ENCODE peak calls at places on chromosome 7, in six cellular contexts. W, E, Q, K, Y and B are unnamed samples.

GRCh38 chr7:121503039-121503438 is 106.9 kb upstream of the FAM3C start:
- DNase-seq in K (no peak), E (no peak), Q (no peak), W (no peak), Y (no peak), B (no peak)

GRCh38 chr7:132932321-132933075 is 149.4 kb downstream of the CHCHD3 start:
- DNase-seq in Q (no peak), E (no peak), K (no peak), W (no peak), Y (no peak), B (no peak)

GRCh38 chr7:46162582-46162981 is 241.5 kb upstream of the IGFBP3 start:
- DNase-seq in E (no peak), Y (no peak), W (no peak), Q (no peak), K (no peak), B (no peak)

GRCh38 chr7:102153586-102153948 is 133.1 kb upstream of the SH2B2 start:
- DNase-seq in Q (no peak), Y (no peak), K (no peak), E (no peak), W (no peak), B (no peak)

GRCh38 chr7:91946549-91946948 is 5.9 kb downstream of the AKAP9 start:
- DNase-seq in W (no peak), K (no peak), Y (no peak), Q (no peak), E (no peak), B (no peak)

GRCh38 chr7:5479133-5479745 is 55.6 kb upstream of the TNRC18 start:
- DNase-seq in Y (no peak), K (no peak), W (no peak), E (no peak), Q (no peak), B (no peak)

GRCh38 chr7:14766747-14767146 is 135.8 kb downstream of the DGKB start:
- DNase-seq in W (no peak), K (no peak), Y (no peak), E (no peak), Q (no peak), B (no peak)

GRCh38 chr7:157683251-157684156 is 346.7 kb downstream of the DNAJB6 start:
- DNase-seq in W (no peak), Q (no peak), K (no peak), Y (no peak), E (no peak), B (no peak)

GRCh38 chr7:144835668-144836544 is at the start of gene TPK1:
- DNase-seq in E (peak; percentile 74), Q (peak; percentile 89), W (peak; percentile 74), Y (peak; percentile 95), K (peak; percentile 86), B (peak; percentile 85)

GRCh38 chr7:116633131-116633988 is 38.6 kb upstream of the MET start:
- DNase-seq in K (no peak), W (no peak), Y (no peak), Q (no peak), E (peak; percentile 21), B (no peak)

GRCh38 chr7:44277391-44277790 is 48.0 kb downstream of the CAMK2B start:
- DNase-seq in Q (no peak), K (no peak), E (no peak), Y (no peak), W (no peak), B (no peak)

GRCh38 chr7:96447109-96447645 is 125.3 kb upstream of the SLC25A13 start:
- DNase-seq in W (no peak), E (no peak), K (no peak), Q (no peak), Y (no peak), B (no peak)

GRCh38 chr7:98760201-98760651 is 109.6 kb downstream of the TMEM130 start:
- DNase-seq in Y (no peak), W (no peak), K (no peak), Q (no peak), E (no peak), B (no peak)

GRCh38 chr7:112201421-112201820 is 4.8 kb downstream of the DOCK4 start:
- DNase-seq in E (no peak), K (no peak), Q (no peak), Y (no peak), W (no peak), B (no peak)

GRCh38 chr7:1848911-1849311 is 178.8 kb downstream of the ELFN1 start:
- DNase-seq in Q (no peak), K (no peak), E (no peak), Y (no peak), W (no peak), B (no peak)

GRCh38 chr7:151209588-151209987 is 700 bp downstream of the H2BK1 start:
- DNase-seq in W (no peak), K (no peak), Y (no peak), E (no peak), Q (no peak), B (no peak)

GRCh38 chr7:107208046-107208458 is 39.2 kb downstream of the HBP1 start:
- DNase-seq in K (no peak), Y (no peak), E (no peak), W (no peak), Q (no peak), B (no peak)

GRCh38 chr7:26639695-26640094 is 224.7 kb downstream of the SKAP2 start:
- DNase-seq in Q (no peak), K (no peak), W (no peak), E (no peak), Y (no peak), B (no peak)

GRCh38 chr7:134901389-134902020 is 84.8 kb upstream of the AGBL3 start:
- DNase-seq in E (no peak), Y (no peak), W (peak; percentile 92), K (no peak), Q (no peak), B (no peak)

GRCh38 chr7:78151229-78151628 is 352.7 kb downstream of the PHTF2 start:
- DNase-seq in K (no peak), Q (no peak), E (no peak), Y (no peak), W (no peak), B (no peak)

GRCh38 chr7:130732980-130733865 is 784 bp downstream of the KLF14 start:
- DNase-seq in Q (no peak), W (no peak), Y (peak; percentile 83), E (no peak), K (peak; percentile 50), B (no peak)

GRCh38 chr7:112459645-112460044 is 9.4 kb downstream of the IFRD1 start:
- DNase-seq in Y (no peak), W (no peak), K (no peak), Q (no peak), E (no peak), B (no peak)

GRCh38 chr7:21345361-21345760 is 82.5 kb upstream of the SP4 start:
- DNase-seq in E (peak; percentile 87), Y (no peak), K (no peak), Q (no peak), W (no peak), B (no peak)

GRCh38 chr7:107150375-107151073 is 18.3 kb upstream of the HBP1 start:
- DNase-seq in K (no peak), Y (peak; percentile 62), W (peak; percentile 40), Q (no peak), E (no peak), B (no peak)

GRCh38 chr7:45869426-45869825 is 3.5 kb downstream of the CCDC201 start:
- DNase-seq in W (no peak), Q (no peak), K (no peak), E (no peak), Y (no peak), B (no peak)

GRCh38 chr7:30911133-30911532 is 520 bp upstream of the AQP1 start:
- DNase-seq in W (no peak), E (no peak), K (no peak), Q (no peak), Y (no peak), B (no peak)

GRCh38 chr7:30168800-30169584 is 34.2 kb downstream of the MTURN start:
- DNase-seq in Y (no peak), W (no peak), K (no peak), Q (peak; percentile 44), E (no peak), B (no peak)

GRCh38 chr7:34311591-34311990 is 346.4 kb upstream of the NPSR1 start:
- DNase-seq in W (no peak), E (no peak), Q (no peak), K (no peak), Y (no peak), B (no peak)

GRCh38 chr7:41931263-41931646 is 228.4 kb upstream of the INHBA start:
- DNase-seq in K (no peak), W (no peak), Q (no peak), E (no peak), Y (no peak), B (no peak)

DNA sequence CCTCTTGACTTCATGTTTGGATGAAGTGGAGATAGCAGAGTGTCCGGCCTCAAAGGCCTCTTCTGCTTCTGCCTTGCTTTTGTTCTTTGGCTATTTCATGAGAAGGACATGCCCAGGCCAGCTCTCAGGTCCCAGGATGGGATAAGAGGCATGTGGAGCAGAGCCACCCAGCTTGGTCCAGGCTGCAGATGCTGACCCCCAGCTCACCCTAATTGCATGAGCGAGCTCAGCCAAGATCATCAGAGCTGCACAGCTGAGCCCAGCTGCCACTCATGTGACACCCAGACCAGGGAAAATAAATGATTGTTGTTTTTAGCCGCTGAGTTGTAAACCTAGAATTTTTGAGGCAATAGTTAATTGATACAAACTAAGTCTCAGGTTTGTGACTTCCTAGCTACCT is 230.0 kb downstream of the PHF14 start:
- DNase-seq in K (no peak), Y (no peak), W (no peak), E (no peak), Q (no peak), B (no peak)
- TF ChIP-seq TAF1 in K (no peak), Y (no peak), W (no peak), E (no peak), Q (no peak), B (no peak)

GRCh38 chr7:47347346-47347745 is 234.6 kb downstream of the TNS3 start:
- DNase-seq in Y (no peak), E (no peak), W (no peak), Q (no peak), K (no peak), B (no peak)

GRCh38 chr7:47347986-47348385 is 233.9 kb downstream of the TNS3 start:
- DNase-seq in K (no peak), Y (no peak), Q (no peak), E (no peak), W (no peak), B (no peak)

GRCh38 chr7:47345754-47346377 is 236.0 kb downstream of the TNS3 start:
- DNase-seq in K (no peak), Q (no peak), Y (no peak), E (no peak), W (no peak), B (no peak)

GRCh38 chr7:47344171-47344955 is 237.5 kb downstream of the TNS3 start:
- DNase-seq in Y (no peak), Q (no peak), W (no peak), K (no peak), E (no peak), B (no peak)

GRCh38 chr7:47346378-47346914 is 235.5 kb downstream of the TNS3 start:
- DNase-seq in W (no peak), Y (no peak), E (no peak), Q (no peak), K (no peak), B (no peak)
- TF ChIP-seq POLR2AphosphoS5 in W (no peak), Y (no peak), E (no peak), Q (no peak), K (no peak), B (no peak)

GRCh38 chr7:47501406-47501805 is 80.5 kb downstream of the TNS3 start:
- DNase-seq in K (no peak), Y (no peak), W (no peak), E (no peak), Q (no peak), B (no peak)
- TF ChIP-seq POLR2A in K (no peak), Y (no peak), W (no peak), E (no peak), Q (no peak), B (no peak)

GRCh38 chr7:7911339-7911738 is 57.3 kb upstream of the GLCCI1 start:
- DNase-seq in Q (peak; percentile 43), K (no peak), W (peak; percentile 94), Y (no peak), E (no peak), B (no peak)
- TF ChIP-seq TAF1 in Q (no peak), K (no peak), W (no peak), Y (no peak), E (no peak), B (no peak)